ENCODE peak calls at places on chromosomes 5 and 9, in seven cellular contexts. One of them, this sample, is unnamed.

GRCh38 chr5:151553130-151553670 is 37.9 kb downstream of the FAT2 start:
- DNase-seq in NCI-H748 treated with DMSO at 0.1 percent for 48 hours: no peak
- DNase-seq in neural progenitor cell: no peak
- DNase-seq in NCI-H1930: no peak
- DNase-seq in DMS153: no peak
- DNase-seq in fibroblast of the conjunctiva: no peak
- DNase-seq in activated gamma-delta T cell treated with Interleukin-2 at 50 U/mL for 16 hours: no peak
- DNase-seq in this sample: no peak

GRCh38 chr5:139885857-139886208 is 90.2 kb downstream of the PSD2 start:
- DNase-seq in NCI-H748 treated with DMSO at 0.1 percent for 48 hours: no peak
- DNase-seq in NCI-H1930: no peak
- DNase-seq in fibroblast of the conjunctiva: no peak
- DNase-seq in DMS153: no peak
- DNase-seq in neural progenitor cell: no peak
- DNase-seq in activated gamma-delta T cell treated with Interleukin-2 at 50 U/mL for 16 hours: no peak
- DNase-seq in this sample: no peak

GRCh38 chr9:129095170-129095667 is 14.3 kb downstream of the DOLPP1 start:
- DNase-seq in NCI-H1930: no peak
- DNase-seq in DMS153: no peak
- DNase-seq in activated gamma-delta T cell treated with Interleukin-2 at 50 U/mL for 16 hours: no peak
- DNase-seq in fibroblast of the conjunctiva: no peak
- DNase-seq in NCI-H748 treated with DMSO at 0.1 percent for 48 hours: no peak
- DNase-seq in neural progenitor cell: no peak
- DNase-seq in this sample: no peak

GRCh38 chr9:83196946-83197345 is 134.0 kb upstream of the RASEF start:
- DNase-seq in activated gamma-delta T cell treated with Interleukin-2 at 50 U/mL for 16 hours: no peak
- DNase-seq in NCI-H1930: no peak
- DNase-seq in fibroblast of the conjunctiva: no peak
- DNase-seq in NCI-H748 treated with DMSO at 0.1 percent for 48 hours: no peak
- DNase-seq in neural progenitor cell: no peak
- DNase-seq in DMS153: no peak
- DNase-seq in this sample: no peak

GRCh38 chr5:31948006-31948405 is 226.1 kb downstream of the GOLPH3 start:
- DNase-seq in NCI-H748 treated with DMSO at 0.1 percent for 48 hours: no peak
- DNase-seq in activated gamma-delta T cell treated with Interleukin-2 at 50 U/mL for 16 hours: no peak
- DNase-seq in NCI-H1930: no peak
- DNase-seq in fibroblast of the conjunctiva: no peak
- DNase-seq in neural progenitor cell: no peak
- DNase-seq in DMS153: peak; percentile 60
- DNase-seq in this sample: no peak

GRCh38 chr5:142777108-142777507 is 6.9 kb downstream of the ARHGAP26 start:
- DNase-seq in NCI-H748 treated with DMSO at 0.1 percent for 48 hours: no peak
- DNase-seq in DMS153: no peak
- DNase-seq in activated gamma-delta T cell treated with Interleukin-2 at 50 U/mL for 16 hours: no peak
- DNase-seq in NCI-H1930: no peak
- DNase-seq in neural progenitor cell: no peak
- DNase-seq in fibroblast of the conjunctiva: no peak
- DNase-seq in this sample: no peak

GRCh38 chr9:127723450-127723849 is 7.6 kb downstream of the TTC16 start:
- DNase-seq in neural progenitor cell: no peak
- DNase-seq in DMS153: peak; percentile 28
- DNase-seq in fibroblast of the conjunctiva: peak; percentile 49
- DNase-seq in activated gamma-delta T cell treated with Interleukin-2 at 50 U/mL for 16 hours: no peak
- DNase-seq in NCI-H748 treated with DMSO at 0.1 percent for 48 hours: no peak
- DNase-seq in NCI-H1930: no peak
- DNase-seq in this sample: no peak

GRCh38 chr9:89428901-89429890 is 68.7 kb downstream of the SEMA4D start:
- DNase-seq in DMS153: no peak
- DNase-seq in neural progenitor cell: peak; percentile 46
- DNase-seq in activated gamma-delta T cell treated with Interleukin-2 at 50 U/mL for 16 hours: peak; percentile 71
- DNase-seq in fibroblast of the conjunctiva: no peak
- DNase-seq in NCI-H748 treated with DMSO at 0.1 percent for 48 hours: no peak
- DNase-seq in NCI-H1930: no peak
- DNase-seq in this sample: peak; percentile 47

GRCh38 chr9:757246-757881 is 84.1 kb upstream of the DMRT1 start:
- DNase-seq in NCI-H1930: peak; percentile 29
- DNase-seq in NCI-H748 treated with DMSO at 0.1 percent for 48 hours: no peak
- DNase-seq in DMS153: no peak
- DNase-seq in neural progenitor cell: peak; percentile 68
- DNase-seq in fibroblast of the conjunctiva: peak; percentile 43
- DNase-seq in activated gamma-delta T cell treated with Interleukin-2 at 50 U/mL for 16 hours: no peak
- DNase-seq in this sample: no peak

GRCh38 chr5:87829214-87829551 is 416.5 kb upstream of the CCNH start:
- DNase-seq in neural progenitor cell: no peak
- DNase-seq in fibroblast of the conjunctiva: no peak
- DNase-seq in NCI-H748 treated with DMSO at 0.1 percent for 48 hours: no peak
- DNase-seq in activated gamma-delta T cell treated with Interleukin-2 at 50 U/mL for 16 hours: no peak
- DNase-seq in NCI-H1930: no peak
- DNase-seq in DMS153: no peak
- DNase-seq in this sample: no peak

GRCh38 chr5:42951169-42951846 is 88.8 kb downstream of the ANXA2R start:
- DNase-seq in NCI-H748 treated with DMSO at 0.1 percent for 48 hours: peak; percentile 94
- DNase-seq in neural progenitor cell: no peak
- DNase-seq in activated gamma-delta T cell treated with Interleukin-2 at 50 U/mL for 16 hours: peak; percentile 61
- DNase-seq in NCI-H1930: peak; percentile 70
- DNase-seq in DMS153: peak; percentile 79
- DNase-seq in fibroblast of the conjunctiva: no peak
- DNase-seq in this sample: peak; percentile 66

GRCh38 chr9:13865869-13866268 is 448.1 kb downstream of the NFIB start:
- DNase-seq in DMS153: no peak
- DNase-seq in NCI-H748 treated with DMSO at 0.1 percent for 48 hours: no peak
- DNase-seq in NCI-H1930: no peak
- DNase-seq in activated gamma-delta T cell treated with Interleukin-2 at 50 U/mL for 16 hours: no peak
- DNase-seq in neural progenitor cell: no peak
- DNase-seq in fibroblast of the conjunctiva: no peak
- DNase-seq in this sample: no peak

GRCh38 chr9:90813011-90813410 is 11.4 kb downstream of the SYK start:
- DNase-seq in fibroblast of the conjunctiva: no peak
- DNase-seq in neural progenitor cell: no peak
- DNase-seq in DMS153: no peak
- DNase-seq in NCI-H748 treated with DMSO at 0.1 percent for 48 hours: no peak
- DNase-seq in NCI-H1930: no peak
- DNase-seq in activated gamma-delta T cell treated with Interleukin-2 at 50 U/mL for 16 hours: no peak
- DNase-seq in this sample: no peak

GRCh38 chr5:135600141-135600570 is 21.4 kb upstream of the CXCL14 start:
- DNase-seq in fibroblast of the conjunctiva: no peak
- DNase-seq in neural progenitor cell: no peak
- DNase-seq in activated gamma-delta T cell treated with Interleukin-2 at 50 U/mL for 16 hours: no peak
- DNase-seq in DMS153: no peak
- DNase-seq in NCI-H1930: no peak
- DNase-seq in NCI-H748 treated with DMSO at 0.1 percent for 48 hours: no peak
- DNase-seq in this sample: no peak

GRCh38 chr9:95736370-95736769 is 139.1 kb upstream of the ERCC6L2 start:
- DNase-seq in DMS153: no peak
- DNase-seq in NCI-H1930: no peak
- DNase-seq in NCI-H748 treated with DMSO at 0.1 percent for 48 hours: no peak
- DNase-seq in activated gamma-delta T cell treated with Interleukin-2 at 50 U/mL for 16 hours: no peak
- DNase-seq in neural progenitor cell: peak; percentile 52
- DNase-seq in fibroblast of the conjunctiva: no peak
- DNase-seq in this sample: no peak

GRCh38 chr5:146005723-146006122 is 69.3 kb downstream of the SH3RF2 start:
- DNase-seq in activated gamma-delta T cell treated with Interleukin-2 at 50 U/mL for 16 hours: no peak
- DNase-seq in fibroblast of the conjunctiva: no peak
- DNase-seq in NCI-H748 treated with DMSO at 0.1 percent for 48 hours: no peak
- DNase-seq in neural progenitor cell: no peak
- DNase-seq in DMS153: no peak
- DNase-seq in NCI-H1930: no peak
- DNase-seq in this sample: no peak

GRCh38 chr5:158234323-158235158 is 375.6 kb upstream of the CLINT1 start:
- DNase-seq in activated gamma-delta T cell treated with Interleukin-2 at 50 U/mL for 16 hours: no peak
- DNase-seq in neural progenitor cell: peak; percentile 38
- DNase-seq in fibroblast of the conjunctiva: no peak
- DNase-seq in DMS153: peak; percentile 51
- DNase-seq in NCI-H748 treated with DMSO at 0.1 percent for 48 hours: no peak
- DNase-seq in NCI-H1930: peak; percentile 4
- DNase-seq in this sample: no peak

GRCh38 chr5:9284781-9285307 is 261.0 kb downstream of the SEMA5A start:
- DNase-seq in fibroblast of the conjunctiva: peak; percentile 47
- DNase-seq in DMS153: no peak
- DNase-seq in NCI-H1930: no peak
- DNase-seq in neural progenitor cell: no peak
- DNase-seq in NCI-H748 treated with DMSO at 0.1 percent for 48 hours: no peak
- DNase-seq in activated gamma-delta T cell treated with Interleukin-2 at 50 U/mL for 16 hours: no peak
- DNase-seq in this sample: no peak

GRCh38 chr9:77455312-77455927 is 192.7 kb downstream of the GNA14 start:
- DNase-seq in NCI-H748 treated with DMSO at 0.1 percent for 48 hours: peak; percentile 32
- DNase-seq in neural progenitor cell: no peak
- DNase-seq in DMS153: no peak
- DNase-seq in NCI-H1930: peak; percentile 1
- DNase-seq in activated gamma-delta T cell treated with Interleukin-2 at 50 U/mL for 16 hours: peak; percentile 13
- DNase-seq in fibroblast of the conjunctiva: no peak
- DNase-seq in this sample: peak; percentile 10

GRCh38 chr5:153352685-153353219 is 137.7 kb upstream of the GRIA1 start:
- DNase-seq in activated gamma-delta T cell treated with Interleukin-2 at 50 U/mL for 16 hours: no peak
- DNase-seq in neural progenitor cell: no peak
- DNase-seq in DMS153: no peak
- DNase-seq in fibroblast of the conjunctiva: no peak
- DNase-seq in NCI-H748 treated with DMSO at 0.1 percent for 48 hours: no peak
- DNase-seq in NCI-H1930: no peak
- DNase-seq in this sample: no peak

GRCh38 chr5:133831506-133832224 is 136.8 kb downstream of the C5orf15 start:
- DNase-seq in neural progenitor cell: no peak
- DNase-seq in NCI-H1930: no peak
- DNase-seq in DMS153: no peak
- DNase-seq in fibroblast of the conjunctiva: no peak
- DNase-seq in NCI-H748 treated with DMSO at 0.1 percent for 48 hours: no peak
- DNase-seq in activated gamma-delta T cell treated with Interleukin-2 at 50 U/mL for 16 hours: no peak
- DNase-seq in this sample: no peak

GRCh38 chr9:95249986-95250385 is 67.5 kb downstream of the FANCC start:
- DNase-seq in DMS153: peak; percentile 67
- DNase-seq in NCI-H748 treated with DMSO at 0.1 percent for 48 hours: peak; percentile 88
- DNase-seq in activated gamma-delta T cell treated with Interleukin-2 at 50 U/mL for 16 hours: no peak
- DNase-seq in NCI-H1930: peak; percentile 28
- DNase-seq in fibroblast of the conjunctiva: no peak
- DNase-seq in neural progenitor cell: peak; percentile 42
- DNase-seq in this sample: no peak

GRCh38 chr9:95766906-95767305 is 108.6 kb upstream of the ERCC6L2 start:
- DNase-seq in DMS153: no peak
- DNase-seq in NCI-H1930: no peak
- DNase-seq in NCI-H748 treated with DMSO at 0.1 percent for 48 hours: no peak
- DNase-seq in fibroblast of the conjunctiva: no peak
- DNase-seq in activated gamma-delta T cell treated with Interleukin-2 at 50 U/mL for 16 hours: no peak
- DNase-seq in neural progenitor cell: no peak
- DNase-seq in this sample: no peak

This sample was measured in T-helper 9 cell.